ENCODE peak calls at places on chromosomes 5 and 9, in seven cellular contexts. One of them, this sample, is unnamed.

GRCh38 chr9:2765250-2765880 is 48.1 kb downstream of the KCNV2 start:
- DNase-seq in H1: no peak
- DNase-seq in IMR-90: no peak
- DNase-seq in H9: no peak
- DNase-seq in trophoblast cell: peak; percentile 71
- DNase-seq in neuronal stem cell: no peak
- DNase-seq in mesenchymal stem cell: no peak
- DNase-seq in this sample: peak; percentile 82

GRCh38 chr9:81980568-81980967 is 8.0 kb upstream of the SPATA31D1 start:
- DNase-seq in H1: no peak
- DNase-seq in mesenchymal stem cell: no peak
- DNase-seq in H9: no peak
- DNase-seq in neuronal stem cell: no peak
- DNase-seq in IMR-90: peak; percentile 6
- DNase-seq in trophoblast cell: no peak
- DNase-seq in this sample: no peak

GRCh38 chr5:172455511-172456061 is 1.3 kb upstream of the SH3PXD2B start:
- DNase-seq in trophoblast cell: no peak
- DNase-seq in H9: peak; percentile 67
- DNase-seq in mesenchymal stem cell: peak; percentile 50
- DNase-seq in IMR-90: peak; percentile 70
- DNase-seq in neuronal stem cell: no peak
- DNase-seq in H1: no peak
- DNase-seq in this sample: peak; percentile 94

GRCh38 chr5:139148306-139148705 is 49.9 kb downstream of the SIL1 start:
- DNase-seq in trophoblast cell: no peak
- DNase-seq in IMR-90: no peak
- DNase-seq in H9: no peak
- DNase-seq in H1: no peak
- DNase-seq in mesenchymal stem cell: no peak
- DNase-seq in neuronal stem cell: no peak
- DNase-seq in this sample: no peak

GRCh38 chr5:141650851-141651727 is at the start of gene FCHSD1:
- DNase-seq in mesenchymal stem cell: peak; percentile 85
- DNase-seq in H9: peak; percentile 96
- DNase-seq in neuronal stem cell: peak; percentile 85
- DNase-seq in IMR-90: peak; percentile 75
- DNase-seq in H1: peak; percentile 66
- DNase-seq in trophoblast cell: peak; percentile 76
- DNase-seq in this sample: peak; percentile 89

GRCh38 chr5:87300744-87301143 is 33.1 kb downstream of the RASA1 start:
- DNase-seq in mesenchymal stem cell: peak; percentile 94
- DNase-seq in H1: no peak
- DNase-seq in trophoblast cell: peak; percentile 73
- DNase-seq in neuronal stem cell: no peak
- DNase-seq in H9: no peak
- DNase-seq in IMR-90: peak; percentile 94
- DNase-seq in this sample: peak; percentile 62

GRCh38 chr9:137369911-137370630 is 52.9 kb downstream of the EXD3 start:
- DNase-seq in neuronal stem cell: no peak
- DNase-seq in mesenchymal stem cell: no peak
- DNase-seq in H9: no peak
- DNase-seq in IMR-90: no peak
- DNase-seq in H1: no peak
- DNase-seq in trophoblast cell: no peak
- DNase-seq in this sample: no peak

GRCh38 chr5:113606298-113607134 is 93.0 kb downstream of the YTHDC2 start:
- DNase-seq in H9: peak; percentile 74
- DNase-seq in trophoblast cell: peak; percentile 4
- DNase-seq in mesenchymal stem cell: peak; percentile 67
- DNase-seq in IMR-90: peak; percentile 56
- DNase-seq in neuronal stem cell: peak; percentile 46
- DNase-seq in H1: peak; percentile 23
- DNase-seq in this sample: peak; percentile 85

GRCh38 chr9:104745852-104746251 is 1.6 kb upstream of the NIPSNAP3A start:
- DNase-seq in H9: no peak
- DNase-seq in H1: no peak
- DNase-seq in neuronal stem cell: no peak
- DNase-seq in IMR-90: no peak
- DNase-seq in mesenchymal stem cell: no peak
- DNase-seq in trophoblast cell: no peak
- DNase-seq in this sample: peak; percentile 77

GRCh38 chr5:170330568-170331054 is 33.0 kb upstream of the LCP2 start:
- DNase-seq in trophoblast cell: no peak
- DNase-seq in IMR-90: no peak
- DNase-seq in neuronal stem cell: no peak
- DNase-seq in H9: no peak
- DNase-seq in mesenchymal stem cell: no peak
- DNase-seq in H1: no peak
- DNase-seq in this sample: no peak

GRCh38 chr5:88883566-88884434 is 816 bp upstream of the MEF2C start:
- DNase-seq in H9: peak; percentile 63
- DNase-seq in mesenchymal stem cell: peak; percentile 90
- DNase-seq in neuronal stem cell: no peak
- DNase-seq in H1: no peak
- DNase-seq in trophoblast cell: peak; percentile 30
- DNase-seq in IMR-90: peak; percentile 79
- DNase-seq in this sample: peak; percentile 62

GRCh38 chr9:35756275-35756742 is 2.2 kb upstream of the MSMP start:
- DNase-seq in neuronal stem cell: no peak
- DNase-seq in H1: peak; percentile 38
- DNase-seq in IMR-90: no peak
- DNase-seq in mesenchymal stem cell: no peak
- DNase-seq in trophoblast cell: no peak
- DNase-seq in H9: no peak
- DNase-seq in this sample: no peak

GRCh38 chr5:37658440-37658839 is 181.4 kb downstream of the GDNF start:
- DNase-seq in H9: no peak
- DNase-seq in mesenchymal stem cell: no peak
- DNase-seq in trophoblast cell: no peak
- DNase-seq in neuronal stem cell: no peak
- DNase-seq in IMR-90: no peak
- DNase-seq in H1: no peak
- DNase-seq in this sample: peak; percentile 76
- H2AK5ac ChIP-seq in H9: no peak overlapping the region
- H2AK5ac ChIP-seq in mesenchymal stem cell: no peak overlapping the region
- H2AK5ac ChIP-seq in trophoblast cell: no peak overlapping the region
- H2AK5ac ChIP-seq in neuronal stem cell: no peak overlapping the region
- H2AK5ac ChIP-seq in IMR-90: no peak overlapping the region
- H2AK5ac ChIP-seq in H1: no peak overlapping the region
- H2AK5ac ChIP-seq in this sample: no peak overlapping the region

GRCh38 chr5:122836947-122837346 is 8.5 kb upstream of the SNX24 start:
- DNase-seq in IMR-90: no peak
- DNase-seq in H1: no peak
- DNase-seq in neuronal stem cell: no peak
- DNase-seq in trophoblast cell: no peak
- DNase-seq in mesenchymal stem cell: no peak
- DNase-seq in H9: no peak
- DNase-seq in this sample: no peak

GRCh38 chr5:122835681-122836080 is 9.7 kb upstream of the SNX24 start:
- DNase-seq in trophoblast cell: no peak
- DNase-seq in H9: no peak
- DNase-seq in neuronal stem cell: no peak
- DNase-seq in IMR-90: no peak
- DNase-seq in mesenchymal stem cell: no peak
- DNase-seq in H1: no peak
- DNase-seq in this sample: no peak

GRCh38 chr5:122831984-122832383 is 13.4 kb upstream of the SNX24 start:
- DNase-seq in H1: no peak
- DNase-seq in IMR-90: no peak
- DNase-seq in trophoblast cell: no peak
- DNase-seq in H9: no peak
- DNase-seq in neuronal stem cell: no peak
- DNase-seq in mesenchymal stem cell: no peak
- DNase-seq in this sample: no peak
- H3K23ac ChIP-seq in H1: no peak overlapping the region
- H3K23ac ChIP-seq in IMR-90: no peak overlapping the region
- H3K23ac ChIP-seq in trophoblast cell: no peak overlapping the region
- H3K23ac ChIP-seq in H9: no peak overlapping the region
- H3K23ac ChIP-seq in neuronal stem cell: no peak overlapping the region
- H3K23ac ChIP-seq in mesenchymal stem cell: no peak overlapping the region
- H3K23ac ChIP-seq in this sample: no peak overlapping the region

DNA sequence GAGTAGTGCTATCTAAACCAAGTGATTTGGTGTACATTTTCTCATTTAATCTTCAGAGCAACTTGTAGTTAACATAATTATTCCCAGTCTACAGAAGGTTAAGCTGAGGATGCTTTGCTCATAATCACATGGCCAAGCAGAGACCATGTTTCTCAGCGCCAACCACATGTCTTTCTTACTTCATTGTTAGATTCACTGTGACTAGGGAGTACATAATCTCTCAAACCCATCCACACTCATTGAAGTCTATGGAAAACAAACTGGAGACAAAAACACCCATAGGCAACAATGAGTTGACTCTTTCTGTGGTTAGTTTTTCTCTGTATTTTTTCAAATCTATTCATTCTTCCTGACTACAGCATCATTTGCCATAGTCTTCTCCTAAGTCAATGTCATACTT is 281.7 kb upstream of the PTGER4 start:
- DNase-seq in trophoblast cell: no peak
- DNase-seq in mesenchymal stem cell: no peak
- DNase-seq in H1: no peak
- DNase-seq in IMR-90: no peak
- DNase-seq in H9: no peak
- DNase-seq in neuronal stem cell: no peak
- DNase-seq in this sample: no peak
- H3K18ac ChIP-seq in trophoblast cell: no peak overlapping the region
- H3K18ac ChIP-seq in mesenchymal stem cell: no peak overlapping the region
- H3K18ac ChIP-seq in H1: no peak overlapping the region
- H3K18ac ChIP-seq in IMR-90: peak overlapping the region; percentile 37
- H3K18ac ChIP-seq in H9: no peak overlapping the region
- H3K18ac ChIP-seq in neuronal stem cell: no peak overlapping the region
- H3K18ac ChIP-seq in this sample: no peak overlapping the region

DNA sequence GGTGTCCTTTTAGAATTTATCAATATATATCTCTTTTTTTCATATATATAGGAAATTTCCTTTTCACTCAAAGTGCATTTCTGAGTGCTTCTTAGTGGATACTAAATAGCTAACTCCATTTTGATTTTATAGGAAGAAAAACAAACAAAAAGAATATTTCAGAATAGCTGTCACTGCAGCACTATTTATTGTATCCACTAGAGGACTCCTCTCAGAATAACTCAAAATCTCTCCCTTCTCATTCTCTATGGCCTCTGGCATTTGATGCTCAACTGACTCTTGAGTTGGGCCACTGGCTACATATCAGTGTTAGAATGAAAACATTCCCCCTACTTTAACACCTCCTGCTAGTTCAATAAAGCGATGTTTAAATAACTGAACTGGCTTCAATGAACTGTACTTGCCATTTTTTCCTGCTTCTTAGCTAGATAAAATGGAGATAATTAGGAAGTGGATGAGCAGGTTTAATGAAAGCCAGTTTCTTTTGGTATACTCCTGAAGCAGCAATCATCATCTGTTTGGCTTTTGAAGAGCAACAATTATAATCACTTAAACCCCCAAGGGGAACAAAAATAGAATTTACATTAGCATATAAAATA is 16.6 kb upstream of the ELAVL2 start:
- DNase-seq in H1: no peak
- DNase-seq in trophoblast cell: no peak
- DNase-seq in mesenchymal stem cell: no peak
- DNase-seq in H9: no peak
- DNase-seq in neuronal stem cell: no peak
- DNase-seq in IMR-90: no peak
- DNase-seq in this sample: peak; percentile 49
- H2AK5ac ChIP-seq in H1: no peak overlapping the region
- H2AK5ac ChIP-seq in trophoblast cell: no peak overlapping the region
- H2AK5ac ChIP-seq in mesenchymal stem cell: no peak overlapping the region
- H2AK5ac ChIP-seq in H9: no peak overlapping the region
- H2AK5ac ChIP-seq in neuronal stem cell: no peak overlapping the region
- H2AK5ac ChIP-seq in IMR-90: no peak overlapping the region
- H2AK5ac ChIP-seq in this sample: no peak overlapping the region

GRCh38 chr5:160475864-160476438 is 54.3 kb downstream of the PTTG1 start:
- DNase-seq in IMR-90: no peak
- DNase-seq in trophoblast cell: no peak
- DNase-seq in H1: no peak
- DNase-seq in neuronal stem cell: no peak
- DNase-seq in H9: no peak
- DNase-seq in mesenchymal stem cell: no peak
- DNase-seq in this sample: no peak
- H3K23ac ChIP-seq in IMR-90: no peak overlapping the region
- H3K23ac ChIP-seq in trophoblast cell: no peak overlapping the region
- H3K23ac ChIP-seq in H1: no peak overlapping the region
- H3K23ac ChIP-seq in neuronal stem cell: no peak overlapping the region
- H3K23ac ChIP-seq in H9: no peak overlapping the region
- H3K23ac ChIP-seq in mesenchymal stem cell: no peak overlapping the region
- H3K23ac ChIP-seq in this sample: no peak overlapping the region

GRCh38 chr9:120336021-120336752 is 243.8 kb downstream of the CDK5RAP2 start:
- DNase-seq in mesenchymal stem cell: no peak
- DNase-seq in trophoblast cell: no peak
- DNase-seq in H1: no peak
- DNase-seq in IMR-90: peak; percentile 7
- DNase-seq in H9: no peak
- DNase-seq in neuronal stem cell: no peak
- DNase-seq in this sample: no peak

GRCh38 chr9:120331913-120332312 is 248.1 kb downstream of the CDK5RAP2 start:
- DNase-seq in H9: no peak
- DNase-seq in trophoblast cell: no peak
- DNase-seq in neuronal stem cell: no peak
- DNase-seq in IMR-90: no peak
- DNase-seq in mesenchymal stem cell: no peak
- DNase-seq in H1: no peak
- DNase-seq in this sample: no peak

GRCh38 chr9:120336753-120337090 is 243.2 kb downstream of the CDK5RAP2 start:
- DNase-seq in H9: no peak
- DNase-seq in H1: no peak
- DNase-seq in mesenchymal stem cell: no peak
- DNase-seq in trophoblast cell: no peak
- DNase-seq in neuronal stem cell: no peak
- DNase-seq in IMR-90: no peak
- DNase-seq in this sample: no peak

GRCh38 chr9:120338340-120338739 is 241.6 kb downstream of the CDK5RAP2 start:
- DNase-seq in IMR-90: no peak
- DNase-seq in neuronal stem cell: no peak
- DNase-seq in H9: no peak
- DNase-seq in trophoblast cell: no peak
- DNase-seq in mesenchymal stem cell: no peak
- DNase-seq in H1: no peak
- DNase-seq in this sample: no peak

GRCh38 chr9:120337131-120337530 is 242.8 kb downstream of the CDK5RAP2 start:
- DNase-seq in H1: no peak
- DNase-seq in trophoblast cell: no peak
- DNase-seq in H9: no peak
- DNase-seq in mesenchymal stem cell: no peak
- DNase-seq in IMR-90: no peak
- DNase-seq in neuronal stem cell: no peak
- DNase-seq in this sample: no peak
- H3K18ac ChIP-seq in H1: no peak overlapping the region
- H3K18ac ChIP-seq in trophoblast cell: no peak overlapping the region
- H3K18ac ChIP-seq in H9: no peak overlapping the region
- H3K18ac ChIP-seq in mesenchymal stem cell: no peak overlapping the region
- H3K18ac ChIP-seq in IMR-90: no peak overlapping the region
- H3K18ac ChIP-seq in neuronal stem cell: no peak overlapping the region
- H3K18ac ChIP-seq in this sample: no peak overlapping the region

GRCh38 chr9:121887553-121888437 is 205.3 kb downstream of the TTLL11 start:
- DNase-seq in mesenchymal stem cell: peak; percentile 38
- DNase-seq in H9: no peak
- DNase-seq in IMR-90: no peak
- DNase-seq in H1: no peak
- DNase-seq in trophoblast cell: no peak
- DNase-seq in neuronal stem cell: no peak
- DNase-seq in this sample: peak; percentile 45
- H2AK5ac ChIP-seq in mesenchymal stem cell: peak overlapping the region; percentile 69
- H2AK5ac ChIP-seq in H9: no peak overlapping the region
- H2AK5ac ChIP-seq in IMR-90: peak overlapping the region; percentile 73
- H2AK5ac ChIP-seq in H1: no peak overlapping the region
- H2AK5ac ChIP-seq in trophoblast cell: no peak overlapping the region
- H2AK5ac ChIP-seq in neuronal stem cell: no peak overlapping the region
- H2AK5ac ChIP-seq in this sample: no peak overlapping the region

GRCh38 chr9:83247732-83248131 is 184.8 kb upstream of the RASEF start:
- DNase-seq in trophoblast cell: no peak
- DNase-seq in mesenchymal stem cell: no peak
- DNase-seq in neuronal stem cell: no peak
- DNase-seq in IMR-90: no peak
- DNase-seq in H1: no peak
- DNase-seq in H9: no peak
- DNase-seq in this sample: no peak
- H3K23ac ChIP-seq in trophoblast cell: no peak overlapping the region
- H3K23ac ChIP-seq in mesenchymal stem cell: no peak overlapping the region
- H3K23ac ChIP-seq in neuronal stem cell: no peak overlapping the region
- H3K23ac ChIP-seq in IMR-90: no peak overlapping the region
- H3K23ac ChIP-seq in H1: no peak overlapping the region
- H3K23ac ChIP-seq in H9: no peak overlapping the region
- H3K23ac ChIP-seq in this sample: no peak overlapping the region